ENCODE peak calls at places on chromosomes 5 and 9, in five cellular contexts. A is sigmoid colon, K is HCT116, U is prostate gland, Y is transverse colon. L is an unnamed sample.
A peak's percentile ranks its signal among the peaks of the same experiment; 100 is the strongest.

GRCh38 chr9:134996591-134997530 is 79.1 kb upstream of the FCN1 start:
- DNase-seq in A (peak; percentile 44), K (no peak), U (no peak), Y (no peak), L (peak; percentile 54)

GRCh38 chr9:2824564-2824963 is 19.3 kb downstream of the PUM3 start:
- DNase-seq in K (no peak), U (no peak), Y (no peak), A (no peak), L (no peak)

GRCh38 chr5:167918492-167919267 is 372.8 kb upstream of the WWC1 start:
- DNase-seq in U (no peak), K (no peak), A (no peak), Y (no peak), L (no peak)

GRCh38 chr5:58188287-58188651 is 271.6 kb downstream of the PLK2 start:
- DNase-seq in Y (no peak), U (no peak), K (peak; percentile 55), A (no peak), L (no peak)

GRCh38 chr5:175745212-175745611 is 87.3 kb downstream of the HRH2 start:
- DNase-seq in A (no peak), Y (no peak), U (no peak), K (no peak), L (no peak)

GRCh38 chr5:151461312-151461711 is 13.9 kb downstream of the SLC36A1 start:
- DNase-seq in A (no peak), Y (no peak), K (no peak), U (no peak), L (no peak)

GRCh38 chr9:108665856-108666784 is 189.7 kb downstream of the ACTL7B start:
- DNase-seq in K (no peak), A (no peak), Y (no peak), U (no peak), L (no peak)

GRCh38 chr9:21591221-21592062 is 109.3 kb upstream of the IFNE start:
- DNase-seq in Y (peak; percentile 15), U (peak; percentile 26), A (peak; percentile 82), K (peak; percentile 94), L (no peak)

GRCh38 chr9:121944741-121945191 is 148.3 kb downstream of the TTLL11 start:
- DNase-seq in Y (no peak), A (no peak), U (no peak), K (no peak), L (no peak)

GRCh38 chr5:140547508-140548299 is at the start of gene EIF4EBP3:
- DNase-seq in U (peak; percentile 98), A (peak; percentile 99), K (peak; percentile 61), Y (peak; percentile 98), L (peak; percentile 97)

GRCh38 chr9:91795500-91796241 is 154.4 kb downstream of the ROR2 start:
- DNase-seq in K (peak; percentile 71), U (no peak), A (peak; percentile 70), Y (no peak), L (no peak)

GRCh38 chr9:8599937-8600336 is 800.4 kb upstream of the DMAC1 start:
- DNase-seq in K (no peak), A (peak; percentile 55), Y (no peak), U (no peak), L (no peak)

GRCh38 chr5:55691265-55692105 is 20.6 kb downstream of the SLC38A9 start:
- DNase-seq in Y (no peak), U (no peak), K (peak; percentile 33), A (no peak), L (no peak)

GRCh38 chr5:951940-952596 is 56.5 kb upstream of the NKD2 start:
- DNase-seq in Y (no peak), U (no peak), A (no peak), K (no peak), L (no peak)

GRCh38 chr9:116572095-116572748 is 114.9 kb upstream of the TRIM32 start:
- DNase-seq in U (no peak), K (peak; percentile 33), A (peak; percentile 94), Y (peak; percentile 86), L (peak; percentile 44)

GRCh38 chr5:115770466-115770865 is 46.0 kb downstream of the CDO1 start:
- DNase-seq in K (peak; percentile 12), U (no peak), A (no peak), Y (no peak), L (no peak)

DNA sequence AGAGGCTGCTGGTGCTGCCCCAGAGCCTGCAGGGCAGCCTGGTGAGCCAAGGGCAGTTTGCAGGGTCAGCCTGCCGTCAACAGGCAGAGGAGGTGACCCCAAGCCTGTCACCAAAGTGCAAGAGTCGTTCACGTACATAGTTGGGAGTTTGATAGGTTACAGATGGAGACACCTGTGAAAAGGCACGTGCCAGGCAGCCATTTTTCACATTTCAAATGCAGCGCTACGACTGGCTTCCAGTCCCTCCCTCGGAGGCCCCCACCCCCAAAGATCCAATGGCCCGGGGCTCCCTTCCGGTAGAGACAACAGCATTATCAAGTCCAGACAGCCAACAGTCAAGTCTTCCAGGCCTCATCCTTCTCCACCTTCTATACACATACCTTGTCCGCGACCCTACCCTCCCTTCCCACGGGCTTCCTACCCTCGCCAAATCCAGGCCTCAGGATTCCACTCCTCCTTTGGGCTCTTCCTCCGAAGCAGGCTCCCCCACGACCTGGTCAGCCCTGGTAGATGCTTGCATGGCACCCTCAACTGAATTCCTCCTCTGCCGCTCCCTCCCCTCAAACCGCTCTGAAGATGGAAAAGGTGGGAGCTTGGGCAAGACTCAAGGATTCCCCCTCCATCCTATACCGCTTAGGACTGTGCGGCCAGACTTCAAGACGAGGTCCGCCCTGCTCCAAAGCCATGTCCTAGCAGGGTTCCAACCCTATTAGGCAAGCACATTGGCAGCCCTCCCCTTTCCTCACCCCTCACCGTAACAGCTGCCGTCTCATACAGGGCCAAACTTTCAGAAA is 13.2 kb downstream of the HNRNPH1 start:
- DNase-seq in U (no peak), K (no peak), A (peak; percentile 76), Y (no peak), L (no peak)
- TF ChIP-seq POLR2AphosphoS5 in U (no peak), K (no peak), A (no peak), Y (peak; percentile 26), L (no peak)

DNA sequence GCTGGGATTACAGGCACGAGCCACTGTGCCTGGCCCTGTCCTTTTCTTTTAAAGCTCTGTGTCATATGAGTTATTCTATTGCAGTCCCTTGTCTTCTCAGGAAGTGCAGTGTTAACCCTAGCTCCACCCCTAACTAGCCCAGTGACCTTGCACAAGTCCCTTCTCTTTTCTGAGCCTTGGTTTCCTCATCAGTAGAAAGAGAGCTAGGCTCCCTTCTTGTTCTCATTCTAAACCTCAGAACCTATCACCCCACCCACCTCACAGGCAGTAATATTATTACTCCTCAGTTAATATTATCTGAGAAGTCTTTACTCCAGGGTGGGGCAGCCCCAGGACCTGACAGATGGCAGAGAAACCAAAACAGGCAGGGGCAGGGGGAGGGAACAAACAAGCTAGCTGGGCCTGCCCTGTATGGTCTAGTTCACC is 7.2 kb downstream of the CYFIP2 start:
- DNase-seq in U (no peak), A (no peak), Y (no peak), K (no peak), L (peak; percentile 46)
- H3K27ac ChIP-seq in U (no peak overlapping the region), A (no peak overlapping the region), Y (peak overlapping the region; percentile 65), K (no peak overlapping the region), L (peak overlapping the region; percentile 74)

GRCh38 chr5:154712518-154713437 is 42.4 kb upstream of the LARP1 start:
- DNase-seq in A (peak; percentile 56), Y (peak; percentile 81), U (peak; percentile 84), K (peak; percentile 46), L (peak; percentile 89)
- TF ChIP-seq POLR2AphosphoS5 in A (no peak), Y (peak; percentile 69), U (peak; percentile 81), K (peak; percentile 82), L (no peak)

GRCh38 chr9:69089082-69089481 is 53.5 kb downstream of the FXN start:
- DNase-seq in K (no peak), U (no peak), Y (no peak), A (no peak), L (no peak)

GRCh38 chr9:69086769-69087168 is 51.2 kb downstream of the FXN start:
- DNase-seq in Y (no peak), A (no peak), K (no peak), U (no peak), L (no peak)

GRCh38 chr9:69086312-69086711 is 50.8 kb downstream of the FXN start:
- DNase-seq in Y (no peak), U (no peak), K (no peak), A (no peak), L (no peak)

GRCh38 chr9:69083321-69083720 is 47.8 kb downstream of the FXN start:
- DNase-seq in A (no peak), K (no peak), Y (no peak), U (no peak), L (no peak)

GRCh38 chr9:69085523-69086283 is 50.2 kb downstream of the FXN start:
- DNase-seq in A (no peak), K (no peak), Y (no peak), U (no peak), L (no peak)
- H3K27ac ChIP-seq in A (no peak overlapping the region), K (no peak overlapping the region), Y (no peak overlapping the region), U (no peak overlapping the region), L (no peak overlapping the region)

GRCh38 chr9:69171049-69171448 is 3.0 kb upstream of the TJP2 start:
- DNase-seq in K (no peak), U (peak; percentile 68), A (no peak), Y (no peak), L (peak; percentile 49)
- TF ChIP-seq POLR2AphosphoS5 in K (no peak), U (peak; percentile 72), A (no peak), Y (no peak), L (peak; percentile 64)

DNA sequence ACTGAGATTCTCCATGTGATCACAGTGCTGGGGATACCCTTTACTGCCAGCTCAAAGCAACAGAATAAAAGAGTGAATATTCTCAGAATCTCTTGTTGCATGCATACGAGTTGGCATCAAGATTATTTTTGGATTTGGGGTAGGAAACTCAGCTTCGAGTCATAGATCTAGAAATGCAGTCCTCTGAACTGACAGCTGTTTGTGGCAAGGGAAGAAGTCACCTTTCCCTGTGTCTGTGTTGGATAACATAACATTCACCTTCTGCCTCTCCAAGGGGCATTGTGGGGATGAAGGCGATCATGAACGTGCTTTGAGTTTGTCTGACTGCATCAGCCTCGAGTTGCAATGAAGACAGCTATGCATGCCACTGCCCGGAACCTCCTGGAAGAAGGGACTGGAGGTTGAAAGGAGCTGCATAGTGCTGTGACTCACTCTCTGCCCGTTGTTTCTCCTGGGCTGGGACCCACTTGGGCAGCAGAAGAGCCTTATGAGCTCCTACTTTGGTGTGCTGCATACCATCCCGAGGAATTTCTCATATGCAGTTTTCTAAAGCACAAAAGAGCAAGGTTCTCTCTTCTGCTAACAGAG is 231.7 kb downstream of the ARHGAP26 start:
- DNase-seq in U (no peak), K (no peak), A (no peak), Y (no peak), L (no peak)
- H3K27ac ChIP-seq in U (no peak overlapping the region), K (no peak overlapping the region), A (peak overlapping the region; percentile 60), Y (peak overlapping the region; percentile 71), L (peak overlapping the region; percentile 71)